ENCODE peak calls at places on chromosomes 7 and 10, in ten cellular contexts. Y, E, A, I, K, P, W, F, R and B are unnamed samples. For H3K4me1, the result is how much of the 10 kb centered on the place peaks cover.

GRCh38 chr10:50228672-50229071 is 22.6 kb downstream of the ASAH2 start:
- DNase-seq in A (no peak), I (no peak), R (no peak), P (no peak), E (no peak), Y (no peak), K (no peak), F (no peak), W (no peak), B (no peak)

GRCh38 chr7:4882742-4883351 is 669 bp downstream of the RADIL start:
- DNase-seq in I (no peak), Y (no peak), F (no peak), P (no peak), W (no peak), R (no peak), E (no peak), A (no peak), K (no peak), B (no peak)

GRCh38 chr10:43099928-43100327 is 23.1 kb downstream of the RET start:
- DNase-seq in I (no peak), A (no peak), P (no peak), R (no peak), F (no peak), E (no peak), W (no peak), Y (no peak), K (no peak), B (no peak)

GRCh38 chr10:27019827-27020226 is 80.5 kb downstream of the ANKRD26 start:
- DNase-seq in F (no peak), A (no peak), Y (no peak), P (no peak), R (no peak), I (no peak), E (no peak), W (no peak), K (no peak), B (no peak)

GRCh38 chr10:3014968-3015367 is 52.4 kb upstream of the PFKP start:
- DNase-seq in F (peak), R (peak), E (no peak), A (no peak), K (no peak), Y (peak), W (no peak), I (no peak), P (no peak), B (no peak)

GRCh38 chr10:92239600-92240288 is 51.1 kb downstream of the CPEB3 start:
- DNase-seq in I (peak), A (peak), Y (peak), E (peak), W (peak), R (peak), F (peak), K (peak), P (peak), B (no peak)

GRCh38 chr7:14720792-14721191 is 181.8 kb downstream of the DGKB start:
- DNase-seq in W (no peak), Y (no peak), F (no peak), I (no peak), R (no peak), P (no peak), K (no peak), E (no peak), A (no peak), B (no peak)

GRCh38 chr7:43439631-43440401 is 143.1 kb upstream of the STK17A start:
- DNase-seq in I (peak), Y (peak), W (peak), K (peak), P (no peak), R (peak), E (peak), F (peak), A (peak), B (no peak)

GRCh38 chr10:133537551-133538545 is 10.7 kb downstream of the CYP2E1 start:
- DNase-seq in F (no peak), P (no peak), R (no peak), Y (no peak), K (no peak), A (no peak), E (no peak), I (no peak), W (no peak), B (no peak)

GRCh38 chr7:103613655-103614642 is 167.9 kb upstream of the SLC26A5 start:
- DNase-seq in K (no peak), I (no peak), R (no peak), W (no peak), A (no peak), Y (no peak), F (no peak), P (no peak), E (no peak), B (no peak)

GRCh38 chr10:128147064-128147463 is 20.8 kb upstream of the MKI67 start:
- DNase-seq in I (peak), Y (no peak), W (no peak), F (no peak), P (no peak), A (no peak), R (no peak), E (no peak), K (no peak), B (no peak)

GRCh38 chr10:98269435-98269912 is 1.5 kb upstream of the LOXL4 start:
- DNase-seq in E (peak), Y (peak), K (no peak), F (peak), A (no peak), P (peak), I (no peak), W (no peak), R (peak), B (no peak)

GRCh38 chr10:119522747-119523426 is 19.6 kb downstream of the RGS10 start:
- DNase-seq in P (no peak), F (no peak), W (peak), R (no peak), A (no peak), Y (no peak), E (no peak), I (no peak), K (no peak), B (no peak)

GRCh38 chr10:58335306-58336005 is 650 bp downstream of the UBE2D1 start:
- DNase-seq in I (no peak), A (no peak), K (peak), E (peak), P (peak), F (peak), W (no peak), Y (peak), R (peak), B (no peak)

GRCh38 chr10:112689327-112689726 is 242.3 kb downstream of the VTI1A start:
- DNase-seq in P (peak), K (peak), I (no peak), E (no peak), F (peak), A (no peak), W (no peak), R (peak), Y (peak), B (no peak)

GRCh38 chr7:379456-380225 is 89.7 kb downstream of the FOXL3 start:
- DNase-seq in I (no peak), E (peak), A (no peak), K (peak), W (peak), R (no peak), Y (peak), F (peak), P (no peak), B (no peak)

GRCh38 chr7:71972513-71972912 is 439.6 kb downstream of the CALN1 start:
- DNase-seq in P (no peak), F (no peak), K (no peak), W (no peak), E (no peak), I (no peak), Y (no peak), R (no peak), A (no peak), B (no peak)

GRCh38 chr10:75814071-75814470 is 382.6 kb downstream of the LRMDA start:
- DNase-seq in I (no peak), A (no peak), R (no peak), W (no peak), F (no peak), E (no peak), P (no peak), K (no peak), Y (no peak), B (peak)

GRCh38 chr10:58773351-58773750 is 260.7 kb downstream of the BICC1 start:
- DNase-seq in E (no peak), R (peak), I (no peak), W (no peak), Y (no peak), P (no peak), A (no peak), F (no peak), K (no peak), B (no peak)

GRCh38 chr10:118343115-118343514 is 991 bp upstream of the FAM204A start:
- DNase-seq in I (no peak), K (no peak), A (no peak), F (no peak), E (no peak), P (no peak), W (no peak), Y (no peak), R (peak), B (no peak)

GRCh38 chr10:57943701-57944100 is 324.0 kb downstream of the IPMK start:
- DNase-seq in R (no peak), W (no peak), Y (no peak), P (no peak), I (no peak), K (no peak), E (no peak), A (no peak), F (no peak), B (no peak)

GRCh38 chr10:72735288-72735926 is 43.5 kb downstream of the MCU start:
- DNase-seq in E (no peak), R (no peak), P (no peak), W (no peak), K (no peak), F (no peak), I (no peak), Y (no peak), A (no peak), B (no peak)

GRCh38 chr10:99809481-99809880 is 27.0 kb downstream of the ABCC2 start:
- DNase-seq in I (no peak), E (no peak), W (no peak), K (no peak), A (no peak), P (no peak), R (no peak), Y (no peak), F (no peak), B (peak)

GRCh38 chr7:63900394-63901203 is 98.0 kb upstream of the ZNF722 start:
- DNase-seq in R (no peak), Y (peak), E (peak), I (no peak), F (peak), A (peak), K (peak), P (peak), W (peak), B (peak)

GRCh38 chr10:88065384-88066049 is 202.1 kb downstream of the PTEN start:
- DNase-seq in A (no peak), P (no peak), F (no peak), I (no peak), R (no peak), K (no peak), Y (no peak), W (no peak), E (no peak), B (no peak)
- H3K4me1 ChIP-seq in A (half or more), P (under half), F (under half), I (half or more), R (under half), K (under half), Y (under half), W (under half), E (half or more), B (under half)

DNA sequence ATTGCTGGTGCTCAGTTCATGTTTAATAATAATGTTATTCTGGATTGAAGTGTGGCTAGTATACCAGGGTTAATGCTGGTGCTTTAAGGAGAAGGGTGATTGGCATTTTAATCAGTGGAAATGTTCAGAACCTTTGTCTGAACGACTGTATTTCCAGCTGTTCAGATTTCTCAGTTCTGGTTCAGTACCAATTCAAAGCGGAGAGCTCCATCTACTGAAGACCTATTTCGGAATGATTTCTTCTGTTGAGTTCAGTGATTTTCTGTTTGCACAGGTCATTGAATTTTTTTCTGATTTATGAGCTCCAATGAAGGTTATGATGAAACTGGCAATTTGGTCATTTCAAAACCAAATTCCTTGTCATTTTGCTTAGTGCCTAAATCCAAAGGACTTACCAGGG is 160.1 kb downstream of the EXOC4 start:
- DNase-seq in Y (no peak), I (no peak), A (no peak), E (no peak), K (no peak), R (peak), P (no peak), F (no peak), W (no peak), B (no peak)
- TF ChIP-seq CTCF in Y (no peak), I (no peak), A (no peak), E (no peak), K (no peak), R (no peak), P (no peak), F (no peak), W (no peak), B (no peak)

DNA sequence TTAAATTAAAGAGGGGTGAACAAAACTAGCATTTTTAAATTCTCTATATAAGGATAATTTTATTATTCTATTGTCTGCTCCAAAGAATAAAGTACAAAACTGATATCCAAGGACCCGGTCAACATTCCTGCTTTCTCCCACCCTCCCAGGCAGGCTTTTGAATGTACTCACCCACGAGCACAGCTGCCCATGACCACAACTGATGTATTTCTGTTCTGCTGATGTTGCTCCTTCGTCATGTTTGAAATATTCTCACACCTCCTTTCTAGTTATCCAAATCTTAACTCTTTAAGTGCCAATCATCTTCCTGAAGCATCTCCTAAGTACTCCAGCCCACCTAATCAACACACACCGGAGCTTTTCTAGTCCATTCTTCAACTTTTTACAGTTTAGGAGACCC is 46.7 kb downstream of the CALD1 start:
- DNase-seq in R (peak), E (no peak), K (no peak), Y (no peak), P (no peak), A (no peak), F (no peak), I (no peak), W (no peak), B (no peak)
- H3K4me1 ChIP-seq in R (under half), E (under half), K (under half), Y (under half), P (under half), A (under half), F (under half), I (under half), W (under half), B (under half)

GRCh38 chr7:45918556-45918955 is 2.5 kb downstream of the IGFBP3 start:
- DNase-seq in P (no peak), K (no peak), I (no peak), W (no peak), R (no peak), F (no peak), E (no peak), A (no peak), Y (no peak), B (no peak)
- TF ChIP-seq CTCF in P (no peak), K (no peak), I (no peak), W (no peak), R (no peak), F (no peak), E (no peak), A (no peak), Y (no peak), B (no peak)